ENCODE peak calls at places on chromosomes 1 and 21, in nine cellular contexts. M is renal cortical epithelial cell; J is NCI-H345; R is GOT3; A is HTR-8/SVneo; C is lower leg skin; B is nucleus accumbens; K is effector memory CD8-positive, alpha-beta T cell; L is fibroblast of lung. H is an unnamed sample.

GRCh38 chr1:94983343-94983742 is 56.4 kb upstream of the CNN3 start:
- DNase-seq in A (no peak), B (no peak), L (peak), K (no peak), M (peak), J (no peak), R (no peak), C (no peak), H (peak)

GRCh38 chr1:154896811-154897286 is 26.8 kb upstream of the KCNN3 start:
- DNase-seq in B (peak), R (no peak), J (no peak), C (peak), L (no peak), M (no peak), A (no peak), K (no peak), H (peak)

GRCh38 chr21:36532769-36533467 is 53.0 kb upstream of the CLDN14 start:
- DNase-seq in J (no peak), A (no peak), L (peak), C (peak), K (no peak), B (no peak), R (no peak), M (no peak), H (no peak)

GRCh38 chr1:228316589-228317387 is 89.8 kb downstream of the TRIM11 start:
- DNase-seq in B (no peak), C (peak), K (no peak), R (no peak), A (no peak), M (no peak), J (no peak), L (no peak), H (no peak)

GRCh38 chr1:14852301-14852700 is 253.8 kb downstream of the KAZN start:
- DNase-seq in R (no peak), A (no peak), K (no peak), M (no peak), C (no peak), J (no peak), L (peak), B (no peak), H (no peak)

GRCh38 chr1:165144757-165145397 is 211.6 kb downstream of the LMX1A start:
- DNase-seq in K (no peak), M (peak), R (no peak), J (peak), L (peak), C (no peak), A (peak), B (no peak), H (peak)

GRCh38 chr1:21924503-21925005 is 12.6 kb downstream of the HSPG2 start:
- DNase-seq in M (no peak), L (no peak), B (no peak), K (no peak), A (no peak), J (no peak), R (no peak), C (no peak), H (peak)

GRCh38 chr1:1551524-1552262 is 11.3 kb upstream of the TMEM240 start:
- DNase-seq in R (no peak), J (no peak), B (no peak), L (no peak), K (no peak), M (no peak), A (no peak), C (no peak), H (no peak)

GRCh38 chr1:34684246-34684645 is 70.6 kb upstream of the GJB5 start:
- DNase-seq in R (no peak), K (no peak), A (no peak), M (peak), J (peak), B (no peak), L (no peak), C (no peak), H (no peak)

GRCh38 chr1:33256701-33257387 is 552 bp downstream of the ZNF362 start:
- DNase-seq in B (peak), R (no peak), J (peak), C (peak), K (peak), M (peak), A (no peak), L (peak), H (peak)

GRCh38 chr21:23016617-23017016 is 2018.4 kb downstream of the NCAM2 start:
- DNase-seq in L (no peak), K (no peak), J (no peak), M (no peak), C (no peak), A (peak), B (no peak), R (no peak), H (peak)

GRCh38 chr1:84268346-84268745 is 33.2 kb upstream of the SAMD13 start:
- DNase-seq in C (no peak), R (no peak), L (no peak), K (no peak), A (no peak), J (no peak), B (no peak), M (no peak), H (no peak)

GRCh38 chr1:226631229-226632000 is 82.9 kb downstream of the STUM start:
- DNase-seq in L (no peak), J (no peak), M (no peak), C (peak), B (no peak), R (no peak), A (no peak), K (no peak), H (no peak)

GRCh38 chr1:12586171-12586942 is 31.7 kb downstream of the DHRS3 start:
- DNase-seq in M (no peak), K (no peak), B (no peak), J (no peak), L (no peak), A (no peak), C (no peak), R (no peak), H (no peak)

GRCh38 chr1:232553050-232553754 is 76.7 kb downstream of the SIPA1L2 start:
- DNase-seq in J (no peak), R (no peak), A (no peak), C (no peak), L (peak), B (no peak), M (no peak), K (no peak), H (peak)

GRCh38 chr1:38272515-38272914 is 225.9 kb upstream of the POU3F1 start:
- DNase-seq in M (no peak), C (no peak), A (no peak), J (no peak), L (no peak), R (no peak), K (no peak), B (no peak), H (no peak)

GRCh38 chr1:109091196-109092193 is 931 bp downstream of the TMEM167B start:
- DNase-seq in J (no peak), R (no peak), A (no peak), M (peak), C (no peak), B (no peak), L (peak), K (no peak), H (no peak)

GRCh38 chr21:37532868-37533780 is 166.6 kb downstream of the DYRK1A start:
- DNase-seq in J (peak), B (no peak), K (peak), A (peak), M (peak), C (no peak), R (no peak), L (peak), H (no peak)

GRCh38 chr1:219790834-219791615 is 137.3 kb downstream of the SLC30A10 start:
- DNase-seq in A (no peak), J (no peak), M (peak), B (no peak), R (no peak), L (peak), K (no peak), C (no peak), H (no peak)

GRCh38 chr1:223628858-223629257 is 36.6 kb downstream of the CAPN8 start:
- DNase-seq in K (no peak), A (no peak), C (no peak), M (no peak), J (no peak), L (no peak), B (no peak), R (no peak), H (no peak)